ENCODE peak calls at places on chromosomes 1 and 21, in ten cellular contexts. P is tibial nerve, T is suprapubic skin, Q is Calu3, X is neural crest cell, B is coronary artery, I is glutamatergic neuron, Y is cardiac fibroblast, J is HepG2, W is mammary epithelial cell. H is an unnamed sample.

GRCh38 chr1:59577774-59578173 is 237.0 kb upstream of the HOOK1 start:
- DNase-seq in P (no peak), T (no peak), Q (no peak), X (no peak), B (no peak), I (no peak), Y (no peak), J (no peak), W (no peak), H (no peak)

GRCh38 chr1:155016231-155016831 is 13.7 kb downstream of the ZBTB7B start:
- DNase-seq in P (no peak), T (no peak), Q (no peak), X (no peak), B (no peak), I (no peak), Y (no peak), J (no peak), W (no peak), H (no peak)

GRCh38 chr1:15966081-15966955 is 9.6 kb downstream of the ZBTB17 start:
- DNase-seq in P (peak), T (peak), Q (no peak), X (no peak), B (no peak), I (no peak), Y (peak), J (peak), W (no peak), H (no peak)

GRCh38 chr1:116763787-116764465 is 9.7 kb downstream of the CD2 start:
- DNase-seq in P (no peak), T (no peak), Q (peak), X (peak), B (no peak), I (peak), Y (peak), J (peak), W (no peak), H (peak)

GRCh38 chr1:106937104-106937503 is 119.4 kb upstream of the PRMT6 start:
- DNase-seq in P (no peak), T (no peak), Q (no peak), X (no peak), B (no peak), I (no peak), Y (peak), J (no peak), W (peak), H (no peak)

GRCh38 chr1:155082301-155082940 is 3.8 kb downstream of the EFNA3 start:
- DNase-seq in P (no peak), T (no peak), Q (no peak), X (no peak), B (no peak), I (no peak), Y (no peak), J (no peak), W (no peak), H (no peak)

GRCh38 chr21:37862536-37862935 is 53.7 kb downstream of the KCNJ6 start:
- DNase-seq in P (no peak), T (no peak), Q (peak), X (no peak), B (no peak), I (no peak), Y (peak), J (no peak), W (peak), H (peak)

GRCh38 chr1:96238426-96238825 is 483.2 kb upstream of the PTBP2 start:
- DNase-seq in P (no peak), T (no peak), Q (no peak), X (no peak), B (no peak), I (no peak), Y (no peak), J (no peak), W (no peak), H (no peak)

GRCh38 chr1:180462099-180462498 is 40.3 kb downstream of the ACBD6 start:
- DNase-seq in P (no peak), T (no peak), Q (no peak), X (no peak), B (no peak), I (no peak), Y (peak), J (no peak), W (no peak), H (no peak)

GRCh38 chr1:227325195-227325594 is 6.9 kb upstream of the CDC42BPA start:
- DNase-seq in P (no peak), T (no peak), Q (no peak), X (no peak), B (no peak), I (no peak), Y (no peak), J (no peak), W (no peak), H (no peak)

GRCh38 chr1:243791586-243792267 is 58.3 kb downstream of the AKT3 start:
- DNase-seq in P (peak), T (no peak), Q (no peak), X (no peak), B (no peak), I (no peak), Y (peak), J (no peak), W (no peak), H (no peak)

GRCh38 chr1:180881806-180882509 is 30.7 kb upstream of the KIAA1614 start:
- DNase-seq in P (no peak), T (no peak), Q (no peak), X (no peak), B (no peak), I (no peak), Y (peak), J (peak), W (peak), H (no peak)

GRCh38 chr1:229003233-229004031 is 267.5 kb upstream of the RAB4A start:
- DNase-seq in P (no peak), T (no peak), Q (no peak), X (peak), B (no peak), I (no peak), Y (peak), J (peak), W (no peak), H (no peak)

GRCh38 chr1:43316738-43317520 is 16.1 kb downstream of the TIE1 start:
- DNase-seq in P (no peak), T (no peak), Q (no peak), X (no peak), B (no peak), I (no peak), Y (no peak), J (no peak), W (no peak), H (no peak)

GRCh38 chr1:35646043-35646442 is 4.7 kb upstream of the PSMB2 start:
- DNase-seq in P (no peak), T (no peak), Q (peak), X (no peak), B (no peak), I (no peak), Y (no peak), J (no peak), W (no peak), H (no peak)

GRCh38 chr1:24805534-24806301 is 60.5 kb downstream of the CLIC4 start:
- DNase-seq in P (no peak), T (no peak), Q (no peak), X (no peak), B (no peak), I (no peak), Y (peak), J (no peak), W (peak), H (no peak)

GRCh38 chr1:43796111-43796581 is 88.8 kb downstream of the ST3GAL3 start:
- DNase-seq in P (no peak), T (no peak), Q (no peak), X (no peak), B (no peak), I (no peak), Y (peak), J (no peak), W (peak), H (no peak)

GRCh38 chr1:240474133-240474614 is 137.8 kb downstream of the GREM2 start:
- DNase-seq in P (no peak), T (no peak), Q (peak), X (no peak), B (no peak), I (no peak), Y (peak), J (no peak), W (no peak), H (no peak)

GRCh38 chr1:17212487-17213121 is 7.7 kb downstream of the PADI1 start:
- DNase-seq in P (no peak), T (no peak), Q (peak), X (no peak), B (no peak), I (no peak), Y (peak), J (no peak), W (peak), H (no peak)

GRCh38 chr21:28099296-28099695 is 893.4 kb downstream of the LTN1 start:
- DNase-seq in P (no peak), T (no peak), Q (no peak), X (no peak), B (no peak), I (no peak), Y (peak), J (no peak), W (no peak), H (no peak)

GRCh38 chr1:235931181-235931738 is 64.6 kb upstream of the LYST start:
- DNase-seq in P (no peak), T (no peak), Q (no peak), X (no peak), B (no peak), I (no peak), Y (no peak), J (no peak), W (no peak), H (no peak)

GRCh38 chr1:28581531-28582247 is 10.4 kb upstream of the RAB42 start:
- DNase-seq in P (peak), T (peak), Q (peak), X (peak), B (peak), I (peak), Y (peak), J (peak), W (peak), H (peak)
- TF ChIP-seq CTCF in P (no peak), T (no peak), Q (no peak), X (peak), B (no peak), I (no peak), Y (no peak), J (peak), W (no peak), H (no peak)

DNA sequence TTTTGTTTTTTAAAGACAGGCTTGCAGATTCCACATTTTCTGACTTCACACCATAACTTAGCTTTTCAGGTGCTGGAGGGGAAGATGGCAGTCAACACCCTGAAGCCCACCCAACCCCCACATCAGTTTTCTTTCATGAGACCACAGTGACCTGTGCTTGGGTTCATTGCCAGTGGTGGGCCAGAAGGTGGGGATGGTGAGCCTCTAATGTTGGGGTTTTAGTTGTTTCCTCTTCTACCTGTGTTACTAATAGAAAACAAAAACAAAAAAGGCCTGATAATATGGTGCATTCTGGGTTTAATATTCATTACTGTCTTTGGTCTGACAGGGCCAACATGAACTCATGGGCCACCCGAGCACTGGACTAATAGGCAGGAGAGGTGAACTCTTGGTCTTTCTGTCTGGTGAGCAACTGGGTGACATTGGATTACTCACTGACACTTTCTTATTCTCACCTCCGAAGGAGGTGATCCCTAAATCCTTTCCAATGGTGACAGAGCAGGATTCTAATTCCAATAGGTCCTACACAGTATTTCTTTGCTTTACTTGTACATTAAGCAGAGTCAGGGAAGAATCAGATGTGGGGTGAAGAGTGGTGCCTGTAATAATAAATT is 132.8 kb downstream of the CLIC6 start:
- DNase-seq in P (no peak), T (no peak), Q (peak), X (no peak), B (no peak), I (no peak), Y (peak), J (no peak), W (no peak), H (peak)
- TF ChIP-seq CTCF in P (peak), T (no peak), Q (no peak), X (peak), B (no peak), I (peak), Y (peak), J (peak), W (no peak), H (peak)

GRCh38 chr1:99648107-99648506 is 2.2 kb downstream of the PALMD start:
- DNase-seq in P (no peak), T (no peak), Q (peak), X (no peak), B (no peak), I (no peak), Y (peak), J (peak), W (peak), H (no peak)
- TF ChIP-seq CTCF in P (no peak), T (peak), Q (no peak), X (peak), B (no peak), I (peak), Y (peak), J (peak), W (peak), H (no peak)

DNA sequence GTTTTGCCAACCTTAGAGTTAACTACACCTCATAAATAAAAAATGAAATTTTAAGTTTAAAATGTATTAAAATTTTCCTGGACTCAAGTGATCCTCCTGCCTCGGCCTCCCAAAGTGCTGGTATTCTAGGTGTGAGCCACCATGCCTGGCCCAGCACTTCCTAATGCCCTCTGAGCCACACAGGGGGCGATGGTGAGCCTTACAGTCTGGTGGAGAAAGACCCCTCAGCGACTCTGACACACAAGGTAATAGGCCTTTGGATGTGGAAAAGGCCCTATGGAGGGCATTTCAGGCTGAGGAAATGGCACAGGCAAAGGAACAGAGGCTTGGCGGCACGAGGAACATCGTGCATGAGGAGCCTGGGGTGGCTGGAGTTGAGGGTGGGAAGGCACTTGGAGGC is 6.7 kb downstream of the CITED4 start:
- DNase-seq in P (no peak), T (no peak), Q (no peak), X (no peak), B (no peak), I (peak), Y (no peak), J (peak), W (no peak), H (no peak)
- TF ChIP-seq CTCF in P (no peak), T (no peak), Q (peak), X (peak), B (no peak), I (peak), Y (peak), J (peak), W (peak), H (peak)

GRCh38 chr1:2532485-2533160 is 2.6 kb upstream of the HES5 start:
- DNase-seq in P (no peak), T (no peak), Q (no peak), X (peak), B (no peak), I (no peak), Y (no peak), J (no peak), W (no peak), H (no peak)

GRCh38 chr1:2529776-2530500 is at the start of gene HES5:
- DNase-seq in P (no peak), T (no peak), Q (no peak), X (peak), B (no peak), I (peak), Y (no peak), J (no peak), W (no peak), H (no peak)

GRCh38 chr1:2528611-2528965 is 1.5 kb downstream of the HES5 start:
- DNase-seq in P (no peak), T (no peak), Q (no peak), X (no peak), B (no peak), I (no peak), Y (no peak), J (no peak), W (no peak), H (no peak)

GRCh38 chr1:2528966-2529750 is 905 bp downstream of the HES5 start:
- DNase-seq in P (no peak), T (no peak), Q (no peak), X (peak), B (no peak), I (peak), Y (no peak), J (no peak), W (no peak), H (no peak)

DNA sequence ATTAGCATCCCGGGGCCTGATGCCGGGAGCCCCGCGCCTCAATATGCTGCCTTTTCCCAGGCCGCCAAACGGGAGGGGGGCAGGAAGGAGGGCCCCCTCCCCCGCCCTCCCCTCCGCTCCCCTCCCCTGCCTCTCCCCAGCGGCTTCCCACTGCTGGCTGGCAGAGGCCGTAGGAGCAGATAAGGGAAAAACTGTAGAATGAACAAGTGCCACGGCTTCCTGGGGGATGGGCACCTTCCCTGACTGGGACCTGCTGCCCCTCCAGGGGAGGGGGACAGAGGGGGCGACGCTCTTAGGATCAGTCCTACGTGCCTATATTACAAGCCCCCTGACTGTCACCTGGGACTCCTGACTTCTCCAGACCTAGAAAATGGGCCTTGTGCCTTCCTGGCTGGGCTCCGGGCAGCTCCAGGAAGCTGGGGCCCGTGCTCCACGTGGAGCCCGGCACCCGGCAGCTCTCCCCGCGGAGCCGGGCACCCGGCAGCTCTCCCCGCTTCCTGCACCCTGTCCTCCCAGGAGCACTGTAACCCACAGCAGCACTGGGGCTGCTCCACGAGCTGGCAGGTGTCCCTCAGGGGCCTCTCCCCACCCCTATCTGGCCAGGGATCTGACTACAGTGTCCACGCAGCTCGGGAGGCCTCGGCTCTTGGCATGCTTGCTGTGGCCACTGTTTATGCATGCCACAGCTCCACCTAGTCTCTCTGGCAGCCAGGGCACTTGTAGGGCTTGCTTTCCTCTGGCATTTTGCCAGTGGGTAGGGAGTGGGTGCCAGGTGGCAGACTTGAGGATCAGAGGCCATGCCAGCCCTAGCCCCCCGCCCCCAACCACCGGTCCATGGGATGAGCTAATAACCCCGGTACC is 668 bp upstream of the HES5 start:
- DNase-seq in P (no peak), T (no peak), Q (no peak), X (no peak), B (no peak), I (no peak), Y (no peak), J (no peak), W (no peak), H (no peak)
- TF ChIP-seq CTCF in P (no peak), T (no peak), Q (no peak), X (no peak), B (no peak), I (no peak), Y (no peak), J (no peak), W (no peak), H (no peak)

GRCh38 chr21:41589131-41589530 is 81.2 kb upstream of the TMPRSS2 start:
- DNase-seq in P (no peak), T (peak), Q (no peak), X (no peak), B (peak), I (no peak), Y (no peak), J (no peak), W (no peak), H (no peak)
- TF ChIP-seq CTCF in P (no peak), T (no peak), Q (no peak), X (no peak), B (no peak), I (no peak), Y (no peak), J (peak), W (no peak), H (no peak)

DNA sequence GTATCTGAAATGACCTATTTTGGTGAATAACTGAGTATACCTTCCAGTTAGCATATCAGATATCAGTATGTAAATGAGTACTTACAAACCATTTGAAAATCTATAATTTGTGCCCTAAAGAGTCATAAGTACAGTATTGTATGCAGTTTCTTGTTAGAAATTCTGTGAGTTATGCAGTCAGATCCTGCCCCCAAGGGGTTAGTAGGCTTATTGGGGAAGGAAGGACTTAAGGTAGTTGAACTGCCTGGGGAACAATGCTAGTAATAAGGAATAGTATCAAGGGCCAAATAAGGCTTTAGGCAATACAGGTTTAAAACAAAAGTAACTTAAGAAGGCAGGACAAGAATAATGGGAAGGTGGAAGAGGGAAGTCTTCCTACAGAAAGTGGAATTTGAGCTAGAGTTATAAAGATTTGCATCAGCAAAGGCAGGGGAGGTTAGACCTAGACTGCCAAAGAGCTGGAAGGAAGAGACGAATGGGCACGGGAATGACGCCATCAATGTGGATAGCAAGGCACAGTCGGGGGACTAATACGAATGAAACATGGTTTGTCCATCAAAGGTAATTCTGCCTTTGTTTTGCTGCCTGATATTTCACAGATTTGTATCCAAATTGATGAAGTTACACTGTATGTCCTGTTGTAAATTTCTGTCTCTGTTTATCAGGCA is 182.9 kb upstream of the DPYD start:
- DNase-seq in P (no peak), T (no peak), Q (no peak), X (no peak), B (no peak), I (no peak), Y (peak), J (no peak), W (no peak), H (no peak)
- TF ChIP-seq CTCF in P (no peak), T (no peak), Q (no peak), X (no peak), B (no peak), I (no peak), Y (peak), J (no peak), W (peak), H (no peak)

DNA sequence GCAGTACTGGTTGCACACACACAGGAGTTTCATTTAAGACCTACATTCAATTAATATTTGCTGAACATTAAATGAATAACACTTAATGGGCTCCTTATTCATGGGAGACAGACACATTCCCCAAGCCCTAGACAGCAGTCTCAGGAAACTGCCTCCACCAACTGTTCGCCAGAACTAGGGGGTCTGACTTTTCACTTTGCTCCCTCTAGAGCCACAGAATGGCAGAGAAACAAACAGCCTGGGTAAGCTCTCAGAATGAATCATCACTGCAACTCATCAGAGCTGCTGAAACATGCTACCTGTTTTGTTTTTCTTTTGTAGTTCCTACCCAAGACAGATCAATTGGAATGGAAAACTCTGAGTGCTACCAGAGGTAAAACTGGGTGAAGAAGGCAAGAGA is 31.7 kb downstream of the ELK4 start:
- DNase-seq in P (no peak), T (no peak), Q (no peak), X (no peak), B (no peak), I (no peak), Y (peak), J (no peak), W (peak), H (no peak)
- TF ChIP-seq CTCF in P (no peak), T (no peak), Q (no peak), X (no peak), B (no peak), I (no peak), Y (peak), J (no peak), W (peak), H (no peak)

GRCh38 chr1:88009916-88010315 is 674.2 kb upstream of the PKN2 start:
- DNase-seq in P (no peak), T (no peak), Q (no peak), X (no peak), B (no peak), I (no peak), Y (no peak), J (no peak), W (no peak), H (no peak)
- TF ChIP-seq CTCF in P (no peak), T (no peak), Q (peak), X (peak), B (no peak), I (no peak), Y (no peak), J (peak), W (no peak), H (peak)